ENCODE peak calls at places on chromosome 15, in eight cellular contexts. W, K, T, R, G, B, F and J are unnamed samples.

GRCh38 chr15:22979069-22979698 is 984 bp downstream of the CYFIP1 start:
- DNase-seq in W (no peak), K (no peak), T (peak), R (no peak), G (peak), B (peak), F (peak), J (peak)

GRCh38 chr15:86555939-86556725 is 476.5 kb downstream of the AGBL1 start:
- DNase-seq in W (no peak), K (no peak), T (no peak), R (no peak), G (no peak), B (no peak), F (no peak), J (no peak)

GRCh38 chr15:57150066-57150865 is 226.0 kb upstream of the CGNL1 start:
- DNase-seq in W (no peak), K (no peak), T (peak), R (no peak), G (no peak), B (no peak), F (no peak), J (no peak)

GRCh38 chr15:51846463-51847230 is 17.2 kb downstream of the TMOD3 start:
- DNase-seq in W (peak), K (no peak), T (peak), R (no peak), G (no peak), B (no peak), F (no peak), J (peak)

GRCh38 chr15:66748320-66748779 is 46.3 kb downstream of the SMAD6 start:
- DNase-seq in W (peak), K (no peak), T (peak), R (no peak), G (no peak), B (no peak), F (no peak), J (peak)

GRCh38 chr15:70617076-70617910 is 146.1 kb downstream of the UACA start:
- DNase-seq in W (peak), K (no peak), T (peak), R (no peak), G (no peak), B (no peak), F (no peak), J (peak)

GRCh38 chr15:58053236-58054153 is 12.0 kb downstream of the ALDH1A2 start:
- DNase-seq in W (no peak), K (no peak), T (no peak), R (no peak), G (no peak), B (no peak), F (no peak), J (no peak)

GRCh38 chr15:55434989-55435825 is 26.9 kb downstream of the PIERCE2 start:
- DNase-seq in W (peak), K (no peak), T (peak), R (no peak), G (no peak), B (peak), F (peak), J (peak)

GRCh38 chr15:84761534-84762190 is 13.3 kb downstream of the ZNF592 start:
- DNase-seq in W (no peak), K (no peak), T (no peak), R (no peak), G (no peak), B (no peak), F (no peak), J (no peak)

GRCh38 chr15:47366884-47367283 is 350.4 kb upstream of the SEMA6D start:
- DNase-seq in W (no peak), K (no peak), T (no peak), R (no peak), G (no peak), B (no peak), F (no peak), J (no peak)

GRCh38 chr15:100602822-100603393 is 519 bp downstream of the ASB7 start:
- DNase-seq in W (no peak), K (no peak), T (peak), R (peak), G (no peak), B (no peak), F (peak), J (peak)

GRCh38 chr15:72722071-72722696 is 36.2 kb downstream of the BBS4 start:
- DNase-seq in W (peak), K (no peak), T (peak), R (peak), G (no peak), B (peak), F (peak), J (peak)

GRCh38 chr15:27077790-27078189 is 106.8 kb downstream of the GABRG3 start:
- DNase-seq in W (no peak), K (no peak), T (no peak), R (no peak), G (no peak), B (no peak), F (no peak), J (no peak)

GRCh38 chr15:86155551-86155950 is 75.9 kb downstream of the AGBL1 start:
- DNase-seq in W (no peak), K (no peak), T (no peak), R (no peak), G (no peak), B (no peak), F (no peak), J (no peak)

GRCh38 chr15:68268405-68268804 is 9.1 kb upstream of the FEM1B start:
- DNase-seq in W (no peak), K (no peak), T (no peak), R (no peak), G (no peak), B (no peak), F (no peak), J (no peak)